ENCODE peak calls at places on chromosome X, in seven cellular contexts. I, A, X, G, C, H and E are unnamed samples.

GRCh38 chrX:133415276-133416105 is at the start of gene GPC4:
- DNase-seq in H (peak; percentile 67), G (peak; percentile 74), A (peak; percentile 76), C (peak; percentile 76), X (peak; percentile 86), I (peak; percentile 57), E (no peak)

GRCh38 chrX:3609800-3610199 is 103.6 kb downstream of the PRKX start:
- DNase-seq in I (peak; percentile 84), G (no peak), H (no peak), X (no peak), A (no peak), C (peak; percentile 64), E (no peak)

GRCh38 chrX:130834149-130834548 is 68.9 kb downstream of the ENOX2 start:
- DNase-seq in A (no peak), G (peak; percentile 60), H (no peak), X (peak; percentile 59), C (no peak), I (no peak), E (peak; percentile 16)

GRCh38 chrX:113384628-113385027 is 544.0 kb upstream of the AMOT start:
- DNase-seq in G (no peak), X (no peak), A (no peak), H (peak; percentile 37), I (peak; percentile 85), C (peak; percentile 32), E (no peak)

GRCh38 chrX:56130013-56130412 is 102.1 kb upstream of the KLF8 start:
- DNase-seq in I (no peak), C (no peak), X (no peak), H (no peak), G (no peak), A (no peak), E (no peak)

GRCh38 chrX:55452825-55453124 is 848 bp downstream of the MAGEH1 start:
- DNase-seq in H (no peak), C (no peak), G (no peak), X (no peak), A (peak; percentile 10), I (no peak), E (peak; percentile 3)

GRCh38 chrX:124328765-124329164 is 3.7 kb upstream of the TEX13D start:
- DNase-seq in X (no peak), A (no peak), H (no peak), I (peak; percentile 45), C (peak; percentile 80), G (no peak), E (no peak)

GRCh38 chrX:104987063-104987462 is 233.4 kb downstream of the TEX13A start:
- DNase-seq in X (no peak), C (peak; percentile 91), H (no peak), G (no peak), A (no peak), I (no peak), E (no peak)

GRCh38 chrX:46849933-46850332 is 13.1 kb downstream of the RP2 start:
- DNase-seq in H (no peak), C (no peak), G (no peak), A (no peak), X (no peak), I (peak; percentile 15), E (no peak)

DNA sequence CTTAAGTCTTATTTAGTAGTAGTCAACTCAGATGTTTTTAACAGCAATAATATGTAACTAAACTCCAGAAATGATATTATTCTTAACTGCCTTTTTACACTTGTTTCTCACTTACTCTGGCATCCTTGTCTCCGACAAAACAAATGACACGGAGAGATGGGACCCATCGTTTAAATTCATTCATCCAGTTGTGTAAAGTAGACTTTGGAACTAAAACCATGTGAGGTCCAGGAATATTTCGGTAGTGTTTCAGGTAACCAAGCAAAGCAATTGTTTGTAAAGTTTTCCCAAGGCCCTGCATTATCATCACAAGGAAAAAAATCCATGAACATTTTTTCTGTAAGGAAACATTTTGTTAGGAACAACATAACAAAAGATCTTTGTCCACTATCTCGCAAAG is 11.6 kb downstream of the SMARCA1 start:
- DNase-seq in X (no peak), H (no peak), I (no peak), G (no peak), A (no peak), C (no peak), E (no peak)
- H3K4me2 ChIP-seq in X (no peak overlapping the region), H (no peak overlapping the region), I (no peak overlapping the region), G (no peak overlapping the region), A (no peak overlapping the region), C (no peak overlapping the region), E (no peak overlapping the region)

GRCh38 chrX:9912341-9912740 is 54.8 kb upstream of the CLDN34 start:
- DNase-seq in H (no peak), C (no peak), G (peak; percentile 73), I (peak; percentile 26), A (peak; percentile 64), X (peak; percentile 51), E (no peak)
- TF ChIP-seq EZH2phosphoT487 in H (no peak), C (no peak), G (no peak), I (no peak), A (no peak), X (no peak), E (no peak)

GRCh38 chrX:30310429-30311206 is 1.4 kb upstream of the NR0B1 start:
- DNase-seq in A (no peak), I (no peak), C (no peak), X (no peak), G (no peak), H (no peak), E (no peak)

GRCh38 chrX:30307466-30307865 is 1.7 kb downstream of the NR0B1 start:
- DNase-seq in I (no peak), A (no peak), H (no peak), G (no peak), X (no peak), C (no peak), E (no peak)

GRCh38 chrX:30308263-30309138 is 689 bp downstream of the NR0B1 start:
- DNase-seq in X (peak; percentile 46), C (no peak), A (peak; percentile 26), H (peak; percentile 37), I (peak; percentile 45), G (peak; percentile 44), E (no peak)

GRCh38 chrX:30312858-30313257 is 3.7 kb upstream of the NR0B1 start:
- DNase-seq in C (peak; percentile 42), G (no peak), A (no peak), X (no peak), I (no peak), H (no peak), E (no peak)

DNA sequence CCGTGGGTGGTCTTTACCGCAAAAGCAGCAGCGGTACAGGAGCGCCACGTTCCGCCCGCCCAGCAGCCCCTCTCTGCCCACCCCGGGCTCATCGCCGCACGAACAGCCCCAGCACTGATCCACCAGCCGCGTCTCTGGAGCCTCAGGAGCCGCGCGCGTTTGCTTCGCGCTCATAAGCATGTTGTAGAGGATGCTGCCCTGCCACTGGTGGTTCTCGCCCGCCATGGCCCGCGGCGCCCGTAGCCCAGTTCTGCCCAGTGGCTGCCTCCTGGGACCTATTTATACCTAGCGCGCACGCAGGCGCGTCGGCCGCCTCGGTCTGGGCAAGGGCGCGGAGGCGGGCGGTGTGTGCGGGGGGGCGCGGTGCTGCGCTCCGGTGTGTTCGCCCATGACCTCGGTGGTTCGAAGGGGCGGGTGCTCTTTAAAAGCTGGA is at the start of gene NR0B1:
- DNase-seq in C (no peak), H (peak; percentile 18), X (peak; percentile 34), G (peak; percentile 48), I (peak; percentile 31), A (no peak), E (no peak)
- H3K4me2 ChIP-seq in C (no peak within 1 kb of the TSS), H (peak within 1 kb of the TSS; percentile 87), X (peak within 1 kb of the TSS; percentile 76), G (peak within 1 kb of the TSS; percentile 81), I (peak within 1 kb of the TSS; percentile 61), A (peak within 1 kb of the TSS; percentile 63), E (no peak within 1 kb of the TSS)

DNA sequence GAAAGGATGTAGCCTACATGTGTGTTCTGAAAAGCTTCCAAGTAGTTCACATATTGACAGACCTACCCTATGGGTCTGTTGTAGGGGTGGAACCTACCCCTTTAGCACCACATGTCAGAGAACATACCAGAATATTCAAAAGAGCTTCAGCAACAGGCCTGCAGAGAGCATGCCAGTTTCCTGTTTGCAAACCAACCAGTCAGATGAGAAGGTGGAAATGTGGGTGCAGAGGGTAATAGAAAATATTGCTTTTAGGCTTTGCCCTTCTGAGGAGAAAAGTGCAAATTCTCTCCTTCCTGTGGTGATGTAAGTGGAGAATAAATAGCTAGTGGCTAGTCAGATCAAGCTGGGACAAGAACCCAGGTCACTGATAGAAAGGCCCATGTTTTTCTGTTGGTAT is 16.4 kb downstream of the INTS6L start:
- DNase-seq in X (no peak), I (no peak), A (no peak), H (no peak), C (no peak), G (no peak), E (no peak)
- TF ChIP-seq EZH2phosphoT487 in X (no peak), I (no peak), A (no peak), H (no peak), C (no peak), G (no peak), E (no peak)

DNA sequence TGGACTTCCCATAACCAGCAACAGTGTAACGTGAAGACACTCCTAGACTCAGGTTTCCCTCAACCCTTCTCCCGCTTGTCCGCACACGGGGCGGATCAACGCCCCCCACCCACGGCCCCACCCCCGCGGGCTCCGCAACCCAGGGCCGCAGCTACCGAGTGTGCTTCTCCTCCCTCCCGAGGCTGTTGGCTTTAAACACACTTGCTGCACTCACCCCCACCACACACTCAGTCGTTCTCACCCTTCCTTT is 50.4 kb upstream of the BCOR start:
- DNase-seq in C (no peak), G (no peak), H (peak; percentile 6), A (no peak), I (no peak), X (no peak), E (no peak)
- H3K4me2 ChIP-seq in C (no peak overlapping the region), G (peak overlapping the region; percentile 80), H (peak overlapping the region; percentile 62), A (no peak overlapping the region), I (no peak overlapping the region), X (peak overlapping the region; percentile 82), E (peak overlapping the region; percentile 75)

DNA sequence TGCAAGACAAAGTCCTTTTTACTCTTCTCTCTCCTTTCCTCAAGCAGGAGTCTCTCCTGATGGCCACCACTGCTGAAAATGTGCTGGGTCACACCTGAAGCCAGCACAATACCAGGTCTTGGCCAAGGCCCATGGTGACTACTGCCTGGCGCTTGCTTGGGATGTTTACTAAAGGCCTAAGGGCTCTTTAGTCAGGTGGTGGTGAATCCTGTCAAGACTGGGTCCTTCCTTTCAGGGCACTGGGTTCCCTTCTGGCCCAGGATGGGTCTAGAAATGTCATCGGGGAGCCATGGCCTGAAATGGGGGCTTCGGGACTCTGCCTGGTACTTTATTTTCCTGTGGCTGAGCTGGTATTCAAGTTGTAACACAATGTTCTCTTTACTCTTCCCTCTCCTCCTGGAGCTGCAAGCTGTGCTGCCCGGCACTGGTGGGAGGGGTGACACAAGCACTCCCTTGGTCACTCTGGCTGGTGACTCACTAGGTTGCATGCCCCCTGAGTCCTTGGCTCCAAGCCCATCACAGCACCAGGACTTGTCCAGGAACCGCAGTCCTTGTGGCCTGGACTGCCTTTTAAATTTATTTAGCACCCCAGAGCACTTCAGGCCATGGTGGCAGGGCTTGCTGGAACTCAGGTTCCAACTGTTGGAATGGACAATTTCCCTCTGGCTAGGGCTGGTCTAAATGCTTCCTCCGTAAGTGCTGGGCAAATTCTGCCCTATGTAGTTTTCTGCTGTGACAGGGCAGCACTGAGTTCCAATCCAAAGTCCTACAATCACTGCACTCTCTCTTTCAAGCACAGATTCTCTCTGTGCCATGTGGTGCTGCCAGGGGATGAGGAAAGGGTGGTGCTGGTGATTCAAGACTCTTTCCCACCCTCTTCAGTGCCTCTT is 11.3 kb downstream of the ARL13A start:
- DNase-seq in I (peak; percentile 73), H (no peak), C (peak; percentile 85), G (no peak), A (no peak), X (no peak), E (no peak)
- TF ChIP-seq EZH2phosphoT487 in I (no peak), H (no peak), C (no peak), G (no peak), A (no peak), X (no peak), E (no peak)

GRCh38 chrX:149151805-149152757 is 353.0 kb downstream of the IDS start:
- DNase-seq in C (no peak), I (peak; percentile 83), A (no peak), H (no peak), X (no peak), G (no peak), E (no peak)

GRCh38 chrX:149152941-149153340 is 352.2 kb downstream of the IDS start:
- DNase-seq in I (peak; percentile 30), H (no peak), A (no peak), C (no peak), X (no peak), G (no peak), E (no peak)
- H3K4me2 ChIP-seq in I (no peak overlapping the region), H (no peak overlapping the region), A (no peak overlapping the region), C (no peak overlapping the region), X (no peak overlapping the region), G (no peak overlapping the region), E (no peak overlapping the region)